ENCODE peak calls at places on chromosome 17, in six cellular contexts. H, T, D, V, E and Z are unnamed samples.
A peak's percentile ranks its signal among the peaks of the same experiment; 100 is the strongest.

GRCh38 chr17:59373879-59374495 is 42.5 kb downstream of the YPEL2 start:
- DNase-seq in D (no peak), T (no peak), V (peak; percentile 57), E (no peak), H (peak; percentile 83), Z (no peak)

GRCh38 chr17:66963521-66964082 is 905 bp upstream of the CACNG4 start:
- DNase-seq in T (no peak), H (no peak), E (no peak), D (no peak), V (no peak), Z (peak; percentile 74)

GRCh38 chr17:74163271-74163821 is 40.1 kb upstream of the RPL38 start:
- DNase-seq in H (no peak), T (no peak), V (peak; percentile 26), E (no peak), D (peak; percentile 43), Z (peak; percentile 82)

GRCh38 chr17:48389903-48390302 is 40.1 kb downstream of the SKAP1 start:
- DNase-seq in D (no peak), H (no peak), E (no peak), T (no peak), V (no peak), Z (no peak)

GRCh38 chr17:17275991-17276390 is 5.1 kb downstream of the COPS3 start:
- DNase-seq in D (no peak), E (no peak), V (no peak), H (no peak), T (no peak), Z (peak; percentile 30)

GRCh38 chr17:48544356-48545021 is 420 bp downstream of the HOXB2 start:
- DNase-seq in E (peak; percentile 62), V (peak; percentile 91), D (no peak), H (peak; percentile 49), T (peak; percentile 78), Z (peak; percentile 90)

GRCh38 chr17:1153795-1154546 is 25.8 kb downstream of the ABR start:
- DNase-seq in T (peak; percentile 32), H (peak; percentile 22), E (no peak), V (peak; percentile 69), D (peak; percentile 61), Z (peak; percentile 86)

GRCh38 chr17:39096435-39097158 is 54.8 kb downstream of the PLXDC1 start:
- DNase-seq in E (no peak), H (no peak), V (no peak), D (no peak), T (no peak), Z (no peak)

GRCh38 chr17:72206376-72206775 is 85.6 kb downstream of the SOX9 start:
- DNase-seq in H (no peak), V (no peak), E (no peak), T (no peak), D (no peak), Z (no peak)

GRCh38 chr17:78940708-78941107 is 15.5 kb upstream of the TIMP2 start:
- DNase-seq in H (no peak), V (no peak), D (peak; percentile 63), T (no peak), E (no peak), Z (peak; percentile 93)

GRCh38 chr17:78131172-78132085 is 858 bp downstream of the TMC8 start:
- DNase-seq in V (no peak), T (no peak), H (no peak), E (no peak), D (no peak), Z (peak; percentile 81)

GRCh38 chr17:12133183-12133582 is 112.5 kb downstream of the MAP2K4 start:
- DNase-seq in T (no peak), V (no peak), H (no peak), E (no peak), D (no peak), Z (no peak)

GRCh38 chr17:17711708-17712141 is 30.5 kb downstream of the RAI1 start:
- DNase-seq in D (no peak), T (no peak), V (no peak), E (peak; percentile 55), H (no peak), Z (peak; percentile 87)

DNA sequence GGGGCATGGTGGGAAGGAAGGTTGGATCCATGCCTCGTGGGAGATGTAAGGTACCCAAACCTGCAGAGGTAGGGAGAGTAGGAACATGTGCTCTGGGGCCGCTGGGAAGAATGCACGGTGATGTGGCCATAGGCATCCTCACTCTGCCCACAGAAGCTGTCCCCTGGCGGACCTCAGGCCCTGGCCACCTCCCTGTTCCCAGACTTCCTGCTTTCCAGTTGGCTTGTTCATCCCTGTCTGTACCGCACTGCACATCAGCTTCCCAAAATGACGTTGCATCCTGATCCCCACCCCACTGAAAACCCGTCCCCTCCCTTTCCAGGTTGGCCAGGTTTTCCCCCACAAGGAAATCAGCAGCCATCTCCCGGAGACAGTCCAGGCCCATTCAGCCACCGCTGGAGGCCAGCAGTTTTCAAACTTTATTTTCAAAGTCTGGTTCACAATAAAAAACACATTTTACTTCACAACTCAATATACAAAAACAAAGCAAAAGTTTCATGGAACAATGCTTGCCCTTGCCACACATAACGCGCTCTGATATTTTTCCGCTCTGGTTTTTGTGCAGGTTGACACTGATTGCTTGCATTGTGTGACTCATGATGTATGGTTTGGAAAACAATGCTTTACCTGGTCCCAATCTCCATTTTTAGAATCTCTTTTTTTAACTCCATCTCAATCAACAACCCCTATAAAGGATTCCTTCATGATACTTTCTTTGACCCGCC is 143.0 kb downstream of the GAS7 start:
- DNase-seq in H (no peak), E (no peak), T (no peak), D (no peak), V (no peak), Z (no peak)
- H3K27ac ChIP-seq in H (no peak overlapping the region), E (no peak overlapping the region), T (no peak overlapping the region), D (no peak overlapping the region), V (no peak overlapping the region), Z (no peak overlapping the region)

GRCh38 chr17:2251098-2251497 is 52.5 kb downstream of the SMG6 start:
- DNase-seq in T (no peak), D (no peak), V (no peak), H (no peak), E (no peak), Z (no peak)
- H3K27ac ChIP-seq in T (no peak overlapping the region), D (no peak overlapping the region), V (no peak overlapping the region), H (no peak overlapping the region), E (no peak overlapping the region), Z (no peak overlapping the region)

GRCh38 chr17:40485851-40486512 is 15.4 kb downstream of the TNS4 start:
- DNase-seq in V (peak; percentile 32), T (peak; percentile 98), D (no peak), E (no peak), H (peak; percentile 80), Z (no peak)

GRCh38 chr17:40484973-40485530 is 16.4 kb downstream of the TNS4 start:
- DNase-seq in V (no peak), D (no peak), T (no peak), H (no peak), E (no peak), Z (no peak)

GRCh38 chr17:40486513-40487370 is 14.7 kb downstream of the TNS4 start:
- DNase-seq in T (peak; percentile 63), H (peak; percentile 57), D (no peak), V (no peak), E (no peak), Z (no peak)

GRCh38 chr17:40490289-40490853 is 11.1 kb downstream of the TNS4 start:
- DNase-seq in T (peak; percentile 59), D (peak; percentile 69), E (no peak), H (peak; percentile 75), V (no peak), Z (peak; percentile 94)

DNA sequence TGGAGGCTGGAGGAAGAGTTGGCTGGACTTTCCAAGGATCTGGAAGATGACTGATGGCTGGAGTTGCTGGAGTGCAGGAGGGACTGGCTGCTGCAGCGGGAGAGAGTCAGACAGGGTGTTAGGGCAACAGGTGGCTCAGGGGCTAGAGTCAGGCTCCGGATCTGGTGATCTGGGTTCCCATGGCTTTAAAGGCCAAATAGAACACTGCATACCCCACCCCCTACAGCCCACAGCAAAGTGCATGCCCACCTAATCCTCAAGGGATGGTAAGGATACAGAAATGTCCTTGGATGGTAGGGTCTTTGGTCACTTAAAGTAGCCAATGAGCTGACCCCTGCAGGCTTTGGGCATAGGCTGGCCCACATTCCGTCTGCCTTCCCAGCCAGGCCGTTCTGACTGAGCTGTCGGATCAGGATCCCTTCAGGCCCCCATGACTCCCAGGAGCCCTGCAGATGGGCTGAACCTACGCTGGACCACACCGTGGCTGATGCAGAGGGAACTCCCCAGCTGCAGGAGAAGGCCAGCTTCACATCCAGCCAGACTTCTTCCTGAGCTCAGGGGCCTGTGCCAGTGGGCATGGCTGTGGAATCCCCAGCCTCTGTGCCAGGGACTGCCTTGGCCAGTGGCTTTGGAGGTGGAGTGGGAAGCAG is 13.9 kb downstream of the TNS4 start:
- DNase-seq in V (no peak), D (no peak), T (no peak), E (no peak), H (no peak), Z (no peak)
- H3K27ac ChIP-seq in V (no peak overlapping the region), D (no peak overlapping the region), T (peak overlapping the region; percentile 100), E (peak overlapping the region; percentile 68), H (peak overlapping the region; percentile 56), Z (no peak overlapping the region)

DNA sequence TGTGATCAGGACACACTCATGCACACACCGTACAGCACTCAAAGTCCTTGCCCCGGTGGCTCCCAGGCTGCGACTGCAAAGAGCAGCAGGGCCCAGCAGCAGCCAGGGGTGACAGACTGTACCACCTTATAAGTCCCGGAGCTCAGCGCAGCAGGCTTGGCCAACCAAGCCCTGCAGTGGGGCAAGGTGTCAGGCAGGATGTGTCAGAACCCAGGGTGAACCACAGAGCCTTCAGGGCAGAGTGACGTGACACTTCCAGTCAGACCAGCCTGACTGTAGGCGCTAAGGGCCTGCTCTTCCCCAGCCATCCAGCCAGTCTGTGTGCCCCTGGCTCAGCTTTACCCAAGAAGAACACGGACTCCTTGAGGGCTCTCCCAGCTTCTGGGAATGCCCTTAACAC is 204.1 kb downstream of the COPRS start:
- DNase-seq in V (no peak), E (no peak), T (no peak), H (no peak), D (no peak), Z (peak; percentile 58)
- H3K27ac ChIP-seq in V (no peak overlapping the region), E (no peak overlapping the region), T (no peak overlapping the region), H (no peak overlapping the region), D (no peak overlapping the region), Z (no peak overlapping the region)

GRCh38 chr17:7589891-7590611 is at the start of gene SOX15:
- DNase-seq in H (no peak), V (no peak), D (peak; percentile 79), E (no peak), T (no peak), Z (peak; percentile 91)

GRCh38 chr17:7588553-7589203 is 1.2 kb downstream of the SOX15 start:
- DNase-seq in D (no peak), T (no peak), E (no peak), H (no peak), V (no peak), Z (peak; percentile 74)

GRCh38 chr17:7590743-7591142 is 849 bp upstream of the SOX15 start:
- DNase-seq in E (no peak), V (no peak), H (no peak), T (no peak), D (peak; percentile 63), Z (peak; percentile 93)

GRCh38 chr17:7587831-7588230 is 2.1 kb downstream of the SOX15 start:
- DNase-seq in H (no peak), E (no peak), D (no peak), T (no peak), V (no peak), Z (peak; percentile 51)

GRCh38 chr17:7589204-7589868 is 558 bp downstream of the SOX15 start:
- DNase-seq in H (peak; percentile 87), V (peak; percentile 90), D (peak; percentile 91), T (no peak), E (peak; percentile 86), Z (peak; percentile 97)
- H3K27ac ChIP-seq in H (peak overlapping the region; percentile 63), V (peak overlapping the region; percentile 48), D (no peak overlapping the region), T (peak overlapping the region; percentile 94), E (peak overlapping the region; percentile 83), Z (no peak overlapping the region)

GRCh38 chr17:80774643-80775281 is 216.9 kb upstream of the CHMP6 start:
- DNase-seq in D (no peak), T (no peak), E (no peak), V (no peak), H (no peak), Z (no peak)
- H3K27ac ChIP-seq in D (no peak overlapping the region), T (no peak overlapping the region), E (peak overlapping the region; percentile 76), V (no peak overlapping the region), H (no peak overlapping the region), Z (peak overlapping the region; percentile 86)

GRCh38 chr17:61260061-61260797 is 139.4 kb upstream of the TBX2 start:
- DNase-seq in E (no peak), D (no peak), T (no peak), H (peak; percentile 29), V (no peak), Z (no peak)
- H3K27ac ChIP-seq in E (peak overlapping the region; percentile 66), D (no peak overlapping the region), T (peak overlapping the region; percentile 49), H (peak overlapping the region; percentile 40), V (no peak overlapping the region), Z (no peak overlapping the region)